ENCODE peak calls at places on chromosome 4, in six cellular contexts. M, G, U, E, Z and S are unnamed samples.

GRCh38 chr4:127055349-127055748 is 577.4 kb upstream of the INTU start:
- DNase-seq in G (no peak), U (no peak), M (peak; percentile 95), E (no peak), Z (no peak), S (no peak)

GRCh38 chr4:185771696-185772390 is 40.2 kb downstream of the SORBS2 start:
- DNase-seq in M (no peak), Z (no peak), E (no peak), G (no peak), U (no peak), S (no peak)

GRCh38 chr4:185737489-185738037 is 74.4 kb downstream of the SORBS2 start:
- DNase-seq in U (no peak), E (no peak), G (no peak), Z (no peak), M (no peak), S (no peak)

GRCh38 chr4:151698213-151698612 is 62.6 kb downstream of the GATB start:
- DNase-seq in Z (no peak), E (no peak), M (no peak), G (no peak), U (no peak), S (no peak)

GRCh38 chr4:54558889-54559682 is 98.7 kb upstream of the KIT start:
- DNase-seq in U (no peak), E (no peak), G (no peak), Z (no peak), M (no peak), S (no peak)

GRCh38 chr4:40228497-40229365 is 31.9 kb downstream of the RHOH start:
- DNase-seq in M (no peak), U (no peak), Z (no peak), G (no peak), E (no peak), S (no peak)

GRCh38 chr4:15714141-15714540 is 11.3 kb downstream of the BST1 start:
- DNase-seq in U (no peak), E (no peak), G (no peak), M (no peak), Z (no peak), S (no peak)

GRCh38 chr4:129747756-129748155 is 651.8 kb downstream of the C4orf33 start:
- DNase-seq in U (no peak), M (peak; percentile 25), G (no peak), E (no peak), Z (no peak), S (no peak)

GRCh38 chr4:147340547-147341225 is 140.2 kb upstream of the EDNRA start:
- DNase-seq in G (no peak), E (no peak), U (no peak), Z (no peak), M (no peak), S (no peak)

GRCh38 chr4:126572264-126572663 is 1060.5 kb upstream of the INTU start:
- DNase-seq in G (no peak), E (no peak), M (no peak), Z (no peak), U (no peak), S (no peak)

GRCh38 chr4:30511751-30512150 is 208.4 kb upstream of the PCDH7 start:
- DNase-seq in U (no peak), M (no peak), Z (no peak), G (no peak), E (no peak), S (no peak)

GRCh38 chr4:119962631-119963030 is 104.0 kb downstream of the MAD2L1 start:
- DNase-seq in U (no peak), M (no peak), E (no peak), Z (no peak), G (no peak), S (no peak)

GRCh38 chr4:1418494-1419285 is 12.4 kb upstream of the NKX1-1 start:
- DNase-seq in M (no peak), Z (peak; percentile 3), E (peak; percentile 2), U (peak; percentile 43), G (no peak), S (peak; percentile 82)

GRCh38 chr4:121062466-121062975 is 9.8 kb downstream of the NDNF start:
- DNase-seq in G (no peak), M (no peak), E (no peak), Z (no peak), U (no peak), S (no peak)

GRCh38 chr4:59966758-59967157 is 1233.4 kb upstream of the ADGRL3 start:
- DNase-seq in G (no peak), E (no peak), Z (no peak), U (no peak), M (no peak), S (no peak)

GRCh38 chr4:52983563-52984303 is 121.6 kb downstream of the RASL11B start:
- DNase-seq in M (no peak), G (peak; percentile 53), E (no peak), Z (no peak), U (no peak), S (no peak)

GRCh38 chr4:52954771-52955170 is 92.7 kb downstream of the RASL11B start:
- DNase-seq in Z (no peak), M (no peak), E (no peak), U (no peak), G (no peak), S (no peak)

GRCh38 chr4:68347845-68348244 is 2.0 kb downstream of the YTHDC1 start:
- DNase-seq in E (no peak), M (no peak), Z (no peak), G (no peak), U (no peak), S (no peak)

GRCh38 chr4:68348577-68348976 is 1.3 kb downstream of the YTHDC1 start:
- DNase-seq in Z (no peak), E (no peak), M (no peak), U (no peak), G (no peak), S (no peak)

GRCh38 chr4:68346461-68346860 is 3.4 kb downstream of the YTHDC1 start:
- DNase-seq in M (no peak), G (no peak), E (no peak), Z (no peak), U (no peak), S (no peak)

GRCh38 chr4:68344785-68345184 is 5.1 kb downstream of the YTHDC1 start:
- DNase-seq in E (no peak), U (no peak), Z (no peak), G (no peak), M (peak; percentile 18), S (no peak)

DNA sequence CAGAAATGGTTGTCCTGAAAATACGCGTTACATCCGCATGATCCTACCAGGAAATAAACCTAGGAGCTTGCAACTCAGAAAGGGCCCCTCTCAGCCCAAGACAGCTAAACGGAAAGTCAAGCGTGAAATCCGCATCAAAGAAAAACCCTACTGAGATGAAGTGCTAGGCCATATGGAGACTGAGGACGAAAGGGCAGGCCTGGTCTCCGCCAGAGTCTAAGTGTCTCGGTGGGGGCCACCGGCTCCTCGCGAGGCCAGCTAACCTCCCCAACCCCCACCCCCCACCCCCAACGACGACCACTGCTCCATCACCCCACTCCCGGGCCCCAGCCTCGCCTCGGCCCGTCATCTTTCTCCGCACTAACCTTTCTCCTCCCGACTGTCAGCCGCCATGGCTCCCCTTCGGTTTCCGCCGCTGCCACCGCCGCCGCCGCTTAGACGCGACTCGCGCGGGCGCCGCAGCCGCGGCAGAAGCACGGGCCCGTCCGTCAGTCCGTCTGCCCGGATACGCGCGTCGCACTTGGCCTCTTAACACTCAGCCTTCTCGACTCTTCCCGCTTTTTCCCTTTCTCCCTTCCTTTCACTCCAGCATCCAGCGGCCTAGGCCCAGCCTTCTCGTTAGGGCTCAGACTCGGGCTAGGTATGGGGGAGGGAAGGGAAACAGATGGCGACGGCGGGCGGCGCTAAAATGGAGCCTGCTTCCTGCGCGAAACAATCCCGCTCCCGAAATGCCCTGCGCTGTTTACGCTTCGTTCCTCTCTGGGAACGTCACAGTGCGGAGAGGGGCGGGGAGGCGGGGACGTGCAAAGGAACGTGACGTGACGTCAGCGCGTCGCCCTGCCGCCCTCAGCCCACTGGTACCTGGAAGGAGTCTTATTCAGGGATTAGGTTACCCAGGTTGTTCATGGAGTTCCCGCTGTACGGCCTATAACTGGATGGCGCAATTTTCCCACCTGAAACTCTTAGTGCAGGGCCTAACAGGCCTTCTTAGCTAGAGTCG is at the start of gene YTHDC1:
- DNase-seq in G (peak; percentile 97), Z (peak; percentile 93), E (peak; percentile 96), M (peak; percentile 97), U (peak; percentile 96), S (peak; percentile 97)
- TF ChIP-seq CTCF in G (no peak), Z (no peak), E (no peak), M (no peak), U (no peak), S (no peak)

GRCh38 chr4:112765317-112765989 is 128.5 kb downstream of the LARP7 start:
- DNase-seq in Z (no peak), G (peak; percentile 29), M (no peak), U (no peak), E (no peak), S (no peak)
- TF ChIP-seq CTCF in Z (no peak), G (peak; percentile 74), M (no peak), U (no peak), E (no peak), S (peak; percentile 65)

GRCh38 chr4:3468154-3468553 is 5.0 kb downstream of the DOK7 start:
- DNase-seq in U (no peak), E (no peak), M (peak; percentile 0), Z (no peak), G (no peak), S (no peak)

GRCh38 chr4:3465698-3466671 is 2.9 kb downstream of the DOK7 start:
- DNase-seq in M (peak; percentile 0), Z (no peak), U (no peak), G (no peak), E (no peak), S (no peak)

GRCh38 chr4:3467601-3468031 is 4.5 kb downstream of the DOK7 start:
- DNase-seq in M (peak; percentile 1), U (no peak), Z (no peak), G (no peak), E (no peak), S (no peak)

GRCh38 chr4:3464911-3465697 is 2.0 kb downstream of the DOK7 start:
- DNase-seq in M (no peak), E (no peak), U (no peak), Z (no peak), G (no peak), S (no peak)

DNA sequence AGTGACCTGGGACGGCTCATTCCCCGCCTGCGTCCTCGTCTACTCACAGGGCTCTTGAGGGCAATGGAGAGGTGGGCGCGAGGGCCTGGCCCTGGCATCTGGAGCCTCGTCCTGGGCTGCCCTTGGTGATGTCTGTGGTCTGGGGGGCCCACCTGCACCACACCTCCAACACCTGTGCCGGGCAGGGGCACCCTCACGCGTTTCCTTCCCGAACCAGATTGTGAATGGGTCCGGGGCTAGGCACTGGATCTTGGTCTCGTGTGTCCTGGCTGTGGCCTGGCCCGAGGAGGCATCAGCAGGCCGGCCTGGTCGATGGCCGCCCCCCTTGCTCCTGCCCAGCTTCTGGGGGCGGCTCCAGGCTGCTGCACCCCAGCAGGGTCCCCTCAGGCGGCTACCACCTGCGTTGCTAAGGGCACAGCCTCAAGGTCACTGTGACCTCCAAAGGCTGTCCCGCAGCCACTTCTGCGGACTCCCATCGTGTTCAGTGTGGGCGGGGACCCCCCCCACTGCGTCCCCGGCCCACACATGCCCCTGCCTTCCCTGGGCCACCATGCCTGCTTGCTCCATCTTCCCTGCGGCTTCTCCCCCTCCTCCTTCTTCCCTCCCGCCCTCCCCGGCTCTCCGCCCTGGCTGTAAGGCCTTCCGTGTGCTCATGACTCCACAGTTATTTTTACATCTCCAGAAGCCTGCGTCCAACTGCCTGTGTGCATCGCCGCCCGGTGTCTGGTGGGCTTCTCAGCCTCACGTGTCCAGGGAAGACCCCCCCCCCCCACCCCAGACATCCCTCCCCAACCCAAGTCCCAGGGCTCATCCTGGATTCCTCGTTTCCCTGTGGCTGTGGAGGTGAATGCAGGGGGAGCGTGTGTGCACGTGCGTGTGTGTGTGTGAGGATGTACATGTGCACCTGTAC is 3.8 kb downstream of the DOK7 start:
- DNase-seq in M (peak; percentile 1), G (no peak), E (no peak), Z (no peak), U (no peak), S (no peak)
- TF ChIP-seq CTCF in M (no peak), G (no peak), E (no peak), Z (no peak), U (no peak), S (no peak)

GRCh38 chr4:169185133-169185956 is 85.4 kb downstream of the SH3RF1 start:
- DNase-seq in E (no peak), Z (no peak), G (no peak), M (no peak), U (no peak), S (no peak)
- TF ChIP-seq CTCF in E (no peak), Z (no peak), G (no peak), M (no peak), U (no peak), S (no peak)